ENCODE peak calls at places on chromosomes 1 and 21, in ten cellular contexts. U is left ventricle myocardium inferior; K is activated CD8-positive, alpha-beta T cell treated with anti-CD3 and anti-CD28 coated beads for 36 hours; F is IMR-90; E is neural progenitor cell; D is mammary epithelial cell; S is hepatocyte; Y is GM23338; J is cardiac fibroblast; B is left lung. T is an unnamed sample.

GRCh38 chr1:227892930-227893695 is 54.6 kb downstream of the WNT9A start:
- DNase-seq in Y (no peak), D (no peak), B (peak; percentile 22), E (no peak), F (no peak), K (no peak), J (no peak), U (no peak), S (no peak), T (no peak)

GRCh38 chr1:200006711-200007110 is 20.8 kb upstream of the NR5A2 start:
- DNase-seq in E (no peak), K (no peak), Y (no peak), S (peak; percentile 63), J (no peak), B (no peak), U (no peak), F (no peak), D (no peak), T (no peak)

GRCh38 chr1:156691665-156692408 is 13.5 kb downstream of the CRABP2 start:
- DNase-seq in J (no peak), D (peak; percentile 94), E (peak; percentile 70), Y (peak; percentile 76), K (no peak), B (peak; percentile 54), F (peak; percentile 47), U (no peak), S (peak; percentile 75), T (no peak)

GRCh38 chr1:230857822-230858221 is 10.5 kb downstream of the C1orf198 start:
- DNase-seq in K (no peak), D (no peak), F (peak; percentile 70), B (no peak), U (no peak), S (no peak), E (no peak), J (peak; percentile 28), Y (no peak), T (no peak)

GRCh38 chr1:240572328-240572727 is 39.6 kb downstream of the GREM2 start:
- DNase-seq in S (no peak), D (no peak), E (no peak), Y (no peak), B (no peak), U (no peak), K (no peak), F (no peak), J (no peak), T (no peak)

GRCh38 chr21:38083534-38083933 is 167.3 kb upstream of the KCNJ6 start:
- DNase-seq in U (no peak), F (no peak), K (no peak), S (no peak), B (no peak), J (no peak), D (peak; percentile 12), E (no peak), Y (no peak), T (no peak)

GRCh38 chr1:235013512-235013911 is 115.1 kb downstream of the TOMM20 start:
- DNase-seq in Y (no peak), F (no peak), B (peak; percentile 57), S (no peak), E (no peak), J (no peak), U (no peak), K (no peak), D (no peak), T (no peak)

GRCh38 chr1:8706291-8706690 is 111.1 kb downstream of the RERE start:
- DNase-seq in U (no peak), S (no peak), B (no peak), E (no peak), J (no peak), Y (no peak), D (no peak), F (no peak), K (no peak), T (no peak)

GRCh38 chr1:1434131-1434811 is 1.2 kb upstream of the VWA1 start:
- DNase-seq in S (no peak), D (no peak), B (no peak), U (peak; percentile 75), J (no peak), F (no peak), E (peak; percentile 49), K (peak; percentile 50), Y (peak; percentile 72), T (peak; percentile 40)

GRCh38 chr1:35557118-35557610 is at the start of gene KIAA0319L:
- DNase-seq in B (peak; percentile 91), E (peak; percentile 90), Y (peak; percentile 87), J (peak; percentile 53), K (no peak), S (peak; percentile 76), D (no peak), U (peak; percentile 90), F (peak; percentile 37), T (peak; percentile 93)

GRCh38 chr1:150008699-150009098 is 1.8 kb downstream of the OTUD7B start:
- DNase-seq in F (no peak), U (no peak), E (no peak), D (no peak), S (no peak), B (no peak), J (no peak), Y (no peak), K (no peak), T (no peak)

GRCh38 chr1:182671779-182672486 is 12.5 kb downstream of the RGS8 start:
- DNase-seq in D (no peak), Y (no peak), B (no peak), J (no peak), U (no peak), E (peak; percentile 45), F (no peak), S (no peak), K (no peak), T (no peak)

GRCh38 chr1:55580845-55581332 is 365.7 kb upstream of the USP24 start:
- DNase-seq in J (peak; percentile 94), S (peak; percentile 54), Y (no peak), F (peak; percentile 92), K (no peak), D (peak; percentile 92), B (no peak), U (no peak), E (no peak), T (no peak)

GRCh38 chr1:107430540-107431228 is 289.8 kb downstream of the NTNG1 start:
- DNase-seq in K (peak; percentile 49), U (no peak), Y (peak; percentile 82), F (peak; percentile 38), J (peak; percentile 30), B (no peak), D (peak; percentile 24), E (peak; percentile 79), S (peak; percentile 76), T (no peak)

GRCh38 chr1:228837817-228838716 is 102.8 kb downstream of the RHOU start:
- DNase-seq in U (no peak), E (no peak), B (peak; percentile 69), Y (no peak), S (peak; percentile 88), J (peak; percentile 87), D (peak; percentile 94), F (peak; percentile 93), K (no peak), T (no peak)

GRCh38 chr1:203219934-203220333 is 9.5 kb downstream of the CHIT1 start:
- DNase-seq in J (no peak), S (no peak), K (peak; percentile 9), D (no peak), E (peak; percentile 77), B (no peak), F (no peak), U (no peak), Y (peak; percentile 45), T (no peak)

DNA sequence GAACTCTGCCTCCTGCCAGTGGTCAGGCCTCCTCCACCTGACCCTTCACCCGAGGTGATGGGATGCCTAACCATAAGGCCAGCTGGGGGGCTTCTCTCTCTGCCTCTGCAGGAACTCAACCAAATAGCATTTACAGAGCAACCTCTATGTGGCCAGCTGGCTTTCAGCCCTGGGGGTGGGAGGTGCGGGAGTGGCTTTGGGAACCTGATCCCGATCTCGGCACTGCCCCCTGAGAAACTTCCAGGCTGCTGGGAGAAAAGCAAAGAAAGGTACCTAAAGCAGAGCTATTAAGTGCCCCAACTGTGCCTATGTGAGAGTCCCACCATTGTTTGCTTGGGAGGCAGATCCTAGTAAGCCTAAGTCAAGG is 7.1 kb downstream of the KRTCAP2 start:
- DNase-seq in S (no peak), J (no peak), F (no peak), D (no peak), E (peak; percentile 69), B (no peak), U (no peak), K (no peak), Y (peak; percentile 57), T (no peak)
- TF ChIP-seq CTCF in S (no peak), J (no peak), F (no peak), D (no peak), E (no peak), B (no peak), U (no peak), K (no peak), Y (no peak), T (no peak)

DNA sequence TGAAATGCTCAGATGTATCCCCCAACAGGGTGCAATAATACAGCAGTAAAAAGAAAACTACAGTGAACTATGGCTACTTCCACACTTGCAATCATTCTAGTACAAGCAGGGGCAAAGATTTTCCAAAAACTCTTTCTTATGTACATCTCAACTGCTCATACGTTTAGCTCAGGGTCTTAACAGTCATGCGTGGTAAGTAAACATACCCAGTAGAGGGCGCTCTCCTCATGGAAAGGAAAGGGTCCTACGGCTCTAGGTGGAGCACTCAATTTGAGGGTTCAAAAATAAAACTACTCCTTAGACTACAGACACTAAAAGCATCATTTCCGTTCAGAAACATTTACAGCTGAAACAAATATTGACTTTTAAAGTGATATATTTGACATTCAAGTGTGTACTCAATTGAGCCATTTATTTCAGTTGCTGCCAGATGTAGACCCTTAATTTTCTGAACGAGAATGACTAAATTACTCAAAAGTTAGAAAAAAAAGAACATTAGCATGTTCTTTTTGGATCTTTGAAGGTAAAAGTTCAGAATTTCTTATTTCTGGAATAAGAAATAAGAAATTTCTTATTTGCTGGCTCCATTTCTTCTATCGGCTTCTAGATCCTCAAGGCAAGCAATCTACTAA is 143.4 kb downstream of the KCTD3 start:
- DNase-seq in F (peak; percentile 69), J (peak; percentile 74), E (peak; percentile 90), U (no peak), K (peak; percentile 44), D (peak; percentile 43), B (no peak), Y (peak; percentile 97), S (peak; percentile 76), T (peak; percentile 46)
- TF ChIP-seq CTCF in F (peak; percentile 64), J (peak; percentile 56), E (peak; percentile 91), U (peak; percentile 54), K (peak; percentile 60), D (peak; percentile 84), B (no peak), Y (peak; percentile 94), S (peak; percentile 52), T (peak; percentile 26)

GRCh38 chr1:91038582-91038981 is 16.7 kb upstream of the ZNF644 start:
- DNase-seq in K (no peak), F (no peak), B (no peak), E (no peak), S (no peak), Y (no peak), J (no peak), U (no peak), D (no peak), T (no peak)
- TF ChIP-seq CTCF in K (no peak), F (no peak), B (no peak), E (no peak), S (no peak), Y (no peak), J (no peak), U (no peak), D (no peak), T (no peak)

DNA sequence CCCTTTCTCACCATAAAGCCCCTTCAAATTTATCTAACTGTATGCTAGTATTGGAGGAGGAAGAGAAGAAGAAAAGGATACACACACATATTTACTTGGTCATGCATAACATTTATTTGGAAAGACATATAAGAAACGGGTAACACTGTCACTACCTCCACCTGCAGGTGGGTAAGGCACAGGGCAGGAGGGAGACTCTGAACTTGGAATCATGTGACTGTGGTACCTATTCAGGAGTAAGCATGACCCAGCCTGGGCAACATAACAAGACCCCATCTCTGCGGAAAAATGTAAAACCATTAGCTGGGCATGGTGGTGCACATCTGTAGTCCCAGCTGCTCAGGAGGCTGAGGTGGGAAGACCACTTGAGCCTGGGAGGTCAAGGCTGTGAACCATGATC is 1.4 kb upstream of the PADI6 start:
- DNase-seq in B (no peak), S (peak; percentile 32), E (no peak), Y (peak; percentile 75), U (no peak), J (no peak), D (peak; percentile 32), F (no peak), K (no peak), T (no peak)
- TF ChIP-seq CTCF in B (no peak), S (peak; percentile 11), E (peak; percentile 23), Y (peak; percentile 75), U (no peak), J (peak; percentile 26), D (peak; percentile 72), F (no peak), K (no peak), T (no peak)

T was measured in GM13976.